ENCODE peak calls at places on chromosomes 12 and 14, in eight cellular contexts. One of them, this sample, is unnamed.

GRCh38 chr12:122028601-122029560 is 7.2 kb downstream of the BCL7A start:
- DNase-seq in brain microvascular endothelial cell: no peak
- DNase-seq in neural crest cell: no peak
- DNase-seq in cardiac muscle cell: no peak
- DNase-seq in nephron progenitor cell: no peak
- DNase-seq in lower leg skin: no peak
- DNase-seq in adrenal gland: peak
- DNase-seq in BJ: no peak
- DNase-seq in this sample: no peak

GRCh38 chr12:92332552-92332951 is 186.9 kb upstream of the BTG1 start:
- DNase-seq in brain microvascular endothelial cell: no peak
- DNase-seq in neural crest cell: no peak
- DNase-seq in cardiac muscle cell: no peak
- DNase-seq in nephron progenitor cell: no peak
- DNase-seq in lower leg skin: no peak
- DNase-seq in adrenal gland: no peak
- DNase-seq in BJ: no peak
- DNase-seq in this sample: no peak

GRCh38 chr12:120584343-120585149 is 3.3 kb upstream of the POP5 start:
- DNase-seq in brain microvascular endothelial cell: no peak
- DNase-seq in neural crest cell: peak
- DNase-seq in cardiac muscle cell: peak
- DNase-seq in nephron progenitor cell: peak
- DNase-seq in lower leg skin: peak
- DNase-seq in adrenal gland: no peak
- DNase-seq in BJ: no peak
- DNase-seq in this sample: peak

GRCh38 chr12:101671157-101671791 is 26.2 kb upstream of the CHPT1 start:
- DNase-seq in brain microvascular endothelial cell: no peak
- DNase-seq in neural crest cell: no peak
- DNase-seq in cardiac muscle cell: no peak
- DNase-seq in nephron progenitor cell: no peak
- DNase-seq in lower leg skin: no peak
- DNase-seq in adrenal gland: peak
- DNase-seq in BJ: no peak
- DNase-seq in this sample: no peak

GRCh38 chr14:99717682-99718013 is 33.5 kb downstream of the CYP46A1 start:
- DNase-seq in brain microvascular endothelial cell: no peak
- DNase-seq in neural crest cell: no peak
- DNase-seq in cardiac muscle cell: no peak
- DNase-seq in nephron progenitor cell: no peak
- DNase-seq in lower leg skin: no peak
- DNase-seq in adrenal gland: no peak
- DNase-seq in BJ: no peak
- DNase-seq in this sample: no peak

GRCh38 chr14:99194136-99194535 is 77.9 kb downstream of the BCL11B start:
- DNase-seq in brain microvascular endothelial cell: no peak
- DNase-seq in neural crest cell: no peak
- DNase-seq in cardiac muscle cell: no peak
- DNase-seq in nephron progenitor cell: no peak
- DNase-seq in lower leg skin: no peak
- DNase-seq in adrenal gland: no peak
- DNase-seq in BJ: no peak
- DNase-seq in this sample: no peak

GRCh38 chr14:105881021-105881930 is 354.9 kb downstream of the TMEM121 start:
- DNase-seq in brain microvascular endothelial cell: no peak
- DNase-seq in neural crest cell: no peak
- DNase-seq in cardiac muscle cell: no peak
- DNase-seq in nephron progenitor cell: no peak
- DNase-seq in lower leg skin: peak
- DNase-seq in adrenal gland: peak
- DNase-seq in BJ: no peak
- DNase-seq in this sample: no peak

GRCh38 chr12:49331360-49332222 is 5.4 kb downstream of the C1QL4 start:
- DNase-seq in brain microvascular endothelial cell: peak
- DNase-seq in neural crest cell: peak
- DNase-seq in cardiac muscle cell: peak
- DNase-seq in nephron progenitor cell: peak
- DNase-seq in lower leg skin: peak
- DNase-seq in adrenal gland: peak
- DNase-seq in BJ: no peak
- DNase-seq in this sample: peak

DNA sequence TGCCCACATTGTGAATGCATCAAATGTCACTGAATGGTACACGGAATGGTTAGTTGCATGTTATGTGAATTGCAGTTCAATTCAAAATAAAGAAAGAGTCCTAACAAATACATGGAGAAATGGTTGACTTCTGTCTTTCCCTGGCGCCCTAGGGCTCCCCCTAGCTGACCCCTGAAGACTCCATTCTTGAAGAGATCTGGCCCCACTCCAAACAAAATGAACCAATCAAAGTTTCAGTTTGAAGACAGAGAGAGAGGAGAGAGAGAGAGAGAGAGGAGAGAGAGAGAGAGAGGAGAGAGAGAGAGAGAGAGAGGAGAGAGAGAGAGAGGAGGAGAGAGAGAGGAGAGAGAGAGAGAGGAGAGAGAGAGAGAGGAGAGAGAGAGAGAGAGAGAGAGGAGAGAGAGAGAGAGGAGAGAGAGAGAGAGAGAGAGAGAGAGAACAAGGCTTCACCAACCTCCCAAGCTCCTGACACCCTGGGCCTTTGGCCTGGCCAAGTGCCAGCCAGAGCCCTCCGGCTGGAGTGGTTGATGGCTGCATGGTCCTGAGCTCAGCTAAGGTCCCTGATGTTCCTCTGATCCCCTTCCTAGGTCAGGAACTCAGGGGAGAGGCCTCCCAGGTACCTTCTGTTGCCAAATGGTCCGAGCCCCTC is 188.7 kb downstream of the ESRRB start:
- DNase-seq in brain microvascular endothelial cell: no peak
- DNase-seq in neural crest cell: no peak
- DNase-seq in cardiac muscle cell: peak
- DNase-seq in nephron progenitor cell: no peak
- DNase-seq in lower leg skin: no peak
- DNase-seq in adrenal gland: no peak
- DNase-seq in BJ: no peak
- DNase-seq in this sample: no peak
- TF ChIP-seq CTCF in brain microvascular endothelial cell: no peak
- TF ChIP-seq CTCF in neural crest cell: no peak
- TF ChIP-seq CTCF in cardiac muscle cell: no peak
- TF ChIP-seq CTCF in nephron progenitor cell: no peak
- TF ChIP-seq CTCF in lower leg skin: no peak
- TF ChIP-seq CTCF in adrenal gland: no peak
- TF ChIP-seq CTCF in BJ: no peak
- TF ChIP-seq CTCF in this sample: no peak

GRCh38 chr12:21248679-21249078 is 86.0 kb downstream of the SLCO1A2 start:
- DNase-seq in brain microvascular endothelial cell: no peak
- DNase-seq in neural crest cell: no peak
- DNase-seq in cardiac muscle cell: peak
- DNase-seq in nephron progenitor cell: no peak
- DNase-seq in lower leg skin: no peak
- DNase-seq in adrenal gland: no peak
- DNase-seq in BJ: no peak
- DNase-seq in this sample: no peak
- TF ChIP-seq CTCF in brain microvascular endothelial cell: no peak
- TF ChIP-seq CTCF in neural crest cell: peak
- TF ChIP-seq CTCF in cardiac muscle cell: no peak
- TF ChIP-seq CTCF in nephron progenitor cell: no peak
- TF ChIP-seq CTCF in lower leg skin: no peak
- TF ChIP-seq CTCF in adrenal gland: no peak
- TF ChIP-seq CTCF in BJ: no peak
- TF ChIP-seq CTCF in this sample: peak

GRCh38 chr14:31456841-31457664 is at the start of gene DTD2:
- DNase-seq in brain microvascular endothelial cell: peak
- DNase-seq in neural crest cell: peak
- DNase-seq in cardiac muscle cell: peak
- DNase-seq in nephron progenitor cell: peak
- DNase-seq in lower leg skin: peak
- DNase-seq in adrenal gland: peak
- DNase-seq in BJ: peak
- DNase-seq in this sample: peak
- TF ChIP-seq CTCF in brain microvascular endothelial cell: no peak
- TF ChIP-seq CTCF in neural crest cell: no peak
- TF ChIP-seq CTCF in cardiac muscle cell: no peak
- TF ChIP-seq CTCF in nephron progenitor cell: no peak
- TF ChIP-seq CTCF in lower leg skin: no peak
- TF ChIP-seq CTCF in adrenal gland: no peak
- TF ChIP-seq CTCF in BJ: no peak
- TF ChIP-seq CTCF in this sample: no peak

DNA sequence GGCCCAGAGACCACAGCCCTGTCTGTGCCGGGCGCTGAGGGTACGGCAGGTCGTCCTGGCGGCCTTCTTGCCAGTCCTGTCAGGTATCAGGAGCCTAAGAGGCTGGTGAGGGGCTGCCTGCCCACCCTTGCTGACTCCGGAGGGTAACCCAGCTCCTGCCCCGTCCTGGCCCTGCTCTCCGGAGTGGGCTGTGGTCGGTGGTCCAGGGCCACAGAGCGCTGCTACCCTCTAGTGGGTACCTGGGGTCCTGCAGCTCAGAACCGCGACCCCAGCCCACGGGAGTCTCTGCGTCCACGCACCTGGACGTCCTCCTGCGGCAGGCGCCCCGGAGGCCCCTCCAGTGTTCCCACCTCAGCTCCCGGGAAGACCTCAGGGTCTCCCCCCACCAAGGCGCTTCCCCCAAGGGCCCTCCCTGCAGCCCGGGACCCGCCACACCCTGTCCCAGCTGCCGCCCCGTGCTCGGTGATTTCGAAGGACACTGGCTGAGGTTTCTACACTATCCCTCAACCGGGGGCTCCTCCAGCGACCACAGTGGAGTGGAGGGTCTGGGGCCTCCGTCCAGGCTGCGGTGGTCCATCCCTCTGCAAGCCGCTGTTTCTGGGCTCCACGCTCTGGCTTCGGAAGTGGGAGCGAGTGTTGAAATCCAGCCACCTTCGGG is 75.9 kb upstream of the FBRSL1 start:
- DNase-seq in brain microvascular endothelial cell: no peak
- DNase-seq in neural crest cell: peak
- DNase-seq in cardiac muscle cell: peak
- DNase-seq in nephron progenitor cell: peak
- DNase-seq in lower leg skin: no peak
- DNase-seq in adrenal gland: no peak
- DNase-seq in BJ: no peak
- DNase-seq in this sample: peak
- TF ChIP-seq CTCF in brain microvascular endothelial cell: peak
- TF ChIP-seq CTCF in neural crest cell: peak
- TF ChIP-seq CTCF in cardiac muscle cell: peak
- TF ChIP-seq CTCF in nephron progenitor cell: peak
- TF ChIP-seq CTCF in lower leg skin: no peak
- TF ChIP-seq CTCF in adrenal gland: peak
- TF ChIP-seq CTCF in BJ: peak
- TF ChIP-seq CTCF in this sample: peak

DNA sequence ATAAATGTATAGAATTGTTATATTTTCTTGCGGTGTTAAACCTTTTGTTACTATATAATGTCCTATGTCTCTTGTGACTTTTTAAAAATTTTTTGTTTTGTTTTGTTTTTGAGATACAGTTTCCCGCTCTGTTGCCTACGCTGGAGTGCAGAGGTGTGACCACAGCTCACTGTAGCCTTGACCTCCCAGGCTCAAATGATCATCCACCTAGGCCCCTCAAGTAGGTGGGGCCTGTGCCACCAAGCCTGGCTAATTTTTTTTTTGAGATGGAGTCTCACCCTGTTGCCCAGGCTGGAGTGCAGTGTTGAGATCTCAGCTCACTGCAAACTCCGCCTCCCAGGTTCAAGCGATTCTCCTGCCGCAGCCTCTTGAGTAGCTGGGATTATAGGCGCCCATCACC is 26.5 kb upstream of the RCOR1 start:
- DNase-seq in brain microvascular endothelial cell: no peak
- DNase-seq in neural crest cell: no peak
- DNase-seq in cardiac muscle cell: no peak
- DNase-seq in nephron progenitor cell: no peak
- DNase-seq in lower leg skin: no peak
- DNase-seq in adrenal gland: no peak
- DNase-seq in BJ: no peak
- DNase-seq in this sample: no peak
- TF ChIP-seq CTCF in brain microvascular endothelial cell: no peak
- TF ChIP-seq CTCF in neural crest cell: no peak
- TF ChIP-seq CTCF in cardiac muscle cell: no peak
- TF ChIP-seq CTCF in nephron progenitor cell: no peak
- TF ChIP-seq CTCF in lower leg skin: no peak
- TF ChIP-seq CTCF in adrenal gland: no peak
- TF ChIP-seq CTCF in BJ: no peak
- TF ChIP-seq CTCF in this sample: no peak

DNA sequence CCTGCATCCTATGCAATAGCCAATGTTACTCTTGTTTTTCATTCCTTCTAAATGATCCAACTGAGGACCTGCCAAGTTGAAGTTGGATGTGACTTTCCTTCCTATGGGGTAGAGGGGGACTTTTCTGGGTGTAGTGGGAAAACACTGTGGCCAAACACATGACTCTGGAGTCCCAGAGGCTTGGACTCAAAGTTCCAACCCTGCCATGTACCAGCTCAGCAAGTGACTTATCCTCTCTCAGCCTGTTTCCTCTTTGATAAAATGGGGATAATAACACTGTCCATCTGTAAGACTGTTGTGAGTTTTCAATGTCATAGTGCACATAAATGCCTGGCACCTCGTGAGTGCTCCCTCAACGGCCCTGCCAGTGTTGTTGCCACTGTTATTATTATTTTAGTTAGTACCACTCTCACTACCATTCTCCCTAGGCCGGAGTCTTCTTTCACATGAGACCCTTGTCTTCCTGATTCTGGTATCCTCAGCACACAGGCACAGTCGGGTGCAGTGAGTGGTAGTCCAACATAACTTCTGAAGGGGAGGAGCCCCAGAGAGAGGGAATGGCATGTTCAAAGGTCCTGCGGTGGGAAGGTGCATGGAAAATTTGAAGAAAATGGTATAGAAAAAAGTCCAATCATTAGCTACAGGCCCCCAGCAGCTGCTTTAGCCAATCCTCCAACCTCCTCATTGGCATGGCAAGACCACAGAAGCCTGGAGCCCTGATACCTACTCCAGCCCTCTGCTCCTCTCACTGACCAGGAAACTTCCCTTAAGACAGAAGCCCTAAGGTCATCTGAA is 96.8 kb downstream of the ZFP36L1 start:
- DNase-seq in brain microvascular endothelial cell: no peak
- DNase-seq in neural crest cell: no peak
- DNase-seq in cardiac muscle cell: no peak
- DNase-seq in nephron progenitor cell: no peak
- DNase-seq in lower leg skin: peak
- DNase-seq in adrenal gland: no peak
- DNase-seq in BJ: no peak
- DNase-seq in this sample: no peak
- TF ChIP-seq CTCF in brain microvascular endothelial cell: no peak
- TF ChIP-seq CTCF in neural crest cell: no peak
- TF ChIP-seq CTCF in cardiac muscle cell: no peak
- TF ChIP-seq CTCF in nephron progenitor cell: no peak
- TF ChIP-seq CTCF in lower leg skin: no peak
- TF ChIP-seq CTCF in adrenal gland: no peak
- TF ChIP-seq CTCF in BJ: no peak
- TF ChIP-seq CTCF in this sample: no peak